ENCODE peak calls at places on chromosomes 13 and 19, in five cellular contexts. U is colonic mucosa, V is stomach, O is aorta, C is cardiac muscle cell. E is an unnamed sample.
A peak's percentile ranks its signal among the peaks of the same experiment; 100 is the strongest.

GRCh38 chr13:46475586-46475991 is 77.4 kb upstream of the LRCH1 start:
- DNase-seq in V (no peak), U (no peak), C (peak; percentile 25), O (no peak), E (no peak)

GRCh38 chr13:29595380-29596063 is at the start of gene SLC7A1:
- DNase-seq in U (peak; percentile 77), V (peak; percentile 85), C (peak; percentile 84), O (peak; percentile 84), E (peak; percentile 91)

GRCh38 chr19:10420444-10421239 is at the start of gene PDE4A:
- DNase-seq in C (peak; percentile 49), V (no peak), U (no peak), O (no peak), E (no peak)

GRCh38 chr19:54096642-54097106 is 3.9 kb downstream of the OSCAR start:
- DNase-seq in C (peak; percentile 60), U (no peak), O (peak; percentile 61), V (no peak), E (no peak)

GRCh38 chr13:79445968-79446645 is 34.8 kb upstream of the NDFIP2 start:
- DNase-seq in U (no peak), V (no peak), O (no peak), C (no peak), E (no peak)

GRCh38 chr19:39408392-39409206 is 2.0 kb downstream of the ZFP36 start:
- DNase-seq in U (peak; percentile 57), O (no peak), C (peak; percentile 67), V (no peak), E (peak; percentile 60)

GRCh38 chr13:20340136-20340758 is 108.1 kb upstream of the GJB6 start:
- DNase-seq in U (no peak), V (no peak), C (no peak), O (no peak), E (no peak)

GRCh38 chr19:56637976-56638555 is 4.9 kb upstream of the SMIM17 start:
- DNase-seq in C (peak; percentile 80), U (peak; percentile 58), V (peak; percentile 28), O (peak; percentile 73), E (peak; percentile 70)

GRCh38 chr19:33568706-33569105 is 47.1 kb upstream of the PEPD start:
- DNase-seq in V (no peak), U (no peak), O (no peak), C (no peak), E (no peak)

GRCh38 chr13:20360041-20360491 is 127.9 kb upstream of the GJB6 start:
- DNase-seq in C (peak; percentile 66), O (no peak), V (no peak), U (no peak), E (peak; percentile 47)

GRCh38 chr19:50893047-50893737 is 18.0 kb downstream of the KLK4 start:
- DNase-seq in C (no peak), U (no peak), O (no peak), V (no peak), E (no peak)

GRCh38 chr13:48120246-48120645 is 25.3 kb upstream of the MED4 start:
- DNase-seq in C (no peak), V (no peak), U (no peak), O (no peak), E (no peak)

GRCh38 chr13:48123827-48124226 is 28.9 kb upstream of the MED4 start:
- DNase-seq in O (no peak), U (peak; percentile 24), V (no peak), C (no peak), E (no peak)

GRCh38 chr13:48118025-48118424 is 23.1 kb upstream of the MED4 start:
- DNase-seq in U (no peak), V (no peak), O (no peak), C (no peak), E (no peak)

GRCh38 chr13:48125794-48126228 is 30.9 kb upstream of the MED4 start:
- DNase-seq in O (no peak), U (no peak), C (peak; percentile 81), V (no peak), E (no peak)

DNA sequence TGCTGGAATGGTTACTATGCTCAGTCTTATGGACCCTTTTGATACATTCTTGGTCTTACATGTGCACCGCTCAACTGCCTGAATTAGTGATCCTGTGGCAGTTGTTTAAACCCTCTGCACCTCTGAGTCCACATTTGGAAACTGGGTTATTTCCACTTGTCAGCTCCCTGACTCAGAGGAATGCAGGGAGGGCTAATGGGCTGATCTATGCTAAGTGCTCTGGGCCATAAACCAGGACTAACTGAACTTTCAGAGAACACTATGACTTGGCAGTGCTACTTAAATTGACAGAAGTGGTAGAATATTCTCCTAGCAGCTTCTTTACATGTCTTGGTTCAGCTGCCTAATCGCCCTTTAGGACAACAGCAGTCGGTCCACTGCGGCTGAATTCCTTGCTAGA is 26.8 kb upstream of the MED4 start:
- DNase-seq in C (no peak), O (no peak), V (no peak), U (no peak), E (no peak)
- H3K27ac ChIP-seq in C (no peak overlapping the region), O (no peak overlapping the region), V (no peak overlapping the region), U (no peak overlapping the region), E (no peak overlapping the region)

GRCh38 chr19:7943444-7944176 is at the start of gene TIMM44:
- DNase-seq in V (peak; percentile 99), C (peak; percentile 100), U (peak; percentile 100), O (peak; percentile 100), E (peak; percentile 98)
- H3K4me1 ChIP-seq in V (peaks cover 27% of the 10 kb centered on the region), C (peaks cover 3% of the 10 kb centered on the region), U (peaks cover 6% of the 10 kb centered on the region), O (no peaks in the 10 kb centered on the region), E (peaks cover 3% of the 10 kb centered on the region)

GRCh38 chr19:3835055-3835435 is 33.8 kb downstream of the ZFR2 start:
- DNase-seq in U (no peak), C (no peak), O (no peak), V (no peak), E (no peak)
- H3K9me3 ChIP-seq in U (no peaks in the 10 kb centered on the region), C (no peaks in the 10 kb centered on the region), O (no peaks in the 10 kb centered on the region), V (no peaks in the 10 kb centered on the region), E (no peaks in the 10 kb centered on the region)

DNA sequence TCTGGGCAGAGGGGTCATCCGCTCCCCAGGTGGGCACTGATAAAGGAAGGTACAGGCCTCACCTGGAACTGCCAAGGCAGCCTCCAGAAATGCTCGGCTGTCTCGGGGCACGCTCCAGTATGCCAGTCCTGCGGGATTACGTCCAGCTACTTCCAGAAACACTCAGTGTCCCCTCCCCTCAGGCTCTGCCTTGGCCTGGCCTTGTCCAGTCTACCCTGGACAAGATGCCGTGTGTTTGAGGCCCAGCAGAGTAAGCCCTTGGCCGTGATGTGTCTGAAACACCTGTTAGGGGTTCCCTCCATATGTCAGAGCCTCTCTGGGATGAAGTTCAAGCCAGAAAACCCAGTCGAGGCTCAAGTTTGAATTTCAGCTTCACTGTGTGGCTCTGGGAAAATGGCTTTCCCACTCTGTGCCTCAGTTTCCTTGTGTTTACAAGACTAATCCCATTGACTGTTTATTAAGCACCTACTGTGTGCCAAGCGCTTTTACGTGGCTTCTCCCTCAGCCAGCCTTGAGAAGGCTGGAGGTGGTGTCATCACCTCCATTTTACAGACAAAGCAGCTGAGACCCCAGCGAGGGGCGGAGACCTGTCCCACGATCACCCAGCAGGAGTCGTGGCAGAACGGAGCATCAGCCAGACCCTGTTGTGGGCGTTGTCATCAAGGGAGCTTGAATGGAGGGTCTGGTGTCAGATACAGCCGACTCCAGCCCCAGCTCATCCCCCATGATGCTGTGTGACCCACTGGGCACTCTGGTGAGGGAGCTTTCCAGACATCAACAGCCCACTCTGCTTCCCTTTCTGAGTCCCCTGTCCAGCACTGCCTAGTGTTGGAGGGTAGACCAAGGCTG is 2.0 kb upstream of the PIK3R2 start:
- DNase-seq in U (no peak), O (no peak), C (no peak), V (no peak), E (no peak)
- H3K27ac ChIP-seq in U (no peak overlapping the region), O (no peak overlapping the region), C (peak overlapping the region; percentile 22), V (no peak overlapping the region), E (no peak overlapping the region)